ENCODE peak calls at places on chromosomes 3 and 15, in six cellular contexts. N is HepG2, V is SK-N-SH, C is H1, E is GM12878, O is K562. J is an unnamed sample.
A peak's percentile ranks its signal among the peaks of the same experiment; 100 is the strongest.

GRCh38 chr3:143720381-143720780 is 127.9 kb downstream of the SLC9A9 start:
- DNase-seq in N (no peak), V (no peak), C (no peak), E (no peak), O (no peak), J (no peak)

GRCh38 chr15:59274126-59274970 is 67.7 kb downstream of the LDHAL6B start:
- DNase-seq in N (no peak), V (no peak), C (no peak), E (no peak), O (no peak), J (peak; percentile 17)

GRCh38 chr3:28376424-28376823 is 27.8 kb upstream of the AZI2 start:
- DNase-seq in N (no peak), V (no peak), C (no peak), E (no peak), O (no peak), J (no peak)

GRCh38 chr3:99332726-99333125 is 305.7 kb upstream of the COL8A1 start:
- DNase-seq in N (no peak), V (no peak), C (no peak), E (no peak), O (no peak), J (no peak)

GRCh38 chr3:185328324-185329004 is 34.5 kb upstream of the MAP3K13 start:
- DNase-seq in N (peak; percentile 94), V (no peak), C (no peak), E (no peak), O (no peak), J (no peak)

GRCh38 chr3:179750720-179751328 is 98.0 kb downstream of the USP13 start:
- DNase-seq in N (peak; percentile 17), V (peak; percentile 49), C (no peak), E (no peak), O (no peak), J (peak; percentile 18)

GRCh38 chr3:57923101-57923500 is 85.1 kb upstream of the FLNB start:
- DNase-seq in N (no peak), V (no peak), C (no peak), E (no peak), O (no peak), J (no peak)

GRCh38 chr3:95971573-95971972 is 842.8 kb upstream of the EPHA6 start:
- DNase-seq in N (no peak), V (no peak), C (no peak), E (no peak), O (no peak), J (no peak)

GRCh38 chr3:107992976-107993684 is 97.7 kb downstream of the CD47 start:
- DNase-seq in N (no peak), V (no peak), C (no peak), E (no peak), O (no peak), J (no peak)

GRCh38 chr3:31371464-31371863 is 161.3 kb upstream of the STT3B start:
- DNase-seq in N (no peak), V (no peak), C (no peak), E (no peak), O (no peak), J (no peak)

GRCh38 chr15:66036859-66037258 is 167.6 kb downstream of the RAB11A start:
- DNase-seq in N (no peak), V (peak; percentile 51), C (no peak), E (no peak), O (no peak), J (no peak)

GRCh38 chr15:101123222-101123910 is 128.5 kb downstream of the CHSY1 start:
- DNase-seq in N (no peak), V (no peak), C (no peak), E (no peak), O (no peak), J (no peak)

GRCh38 chr15:57881361-57881760 is 174.8 kb downstream of the POLR2M start:
- DNase-seq in N (no peak), V (no peak), C (no peak), E (no peak), O (no peak), J (no peak)

GRCh38 chr3:150410311-150411105 is 2.4 kb downstream of the TSC22D2 start:
- DNase-seq in N (no peak), V (peak; percentile 39), C (no peak), E (no peak), O (peak; percentile 13), J (peak; percentile 48)

GRCh38 chr15:69992326-69992725 is 105.4 kb downstream of the TLE3 start:
- DNase-seq in N (no peak), V (no peak), C (no peak), E (no peak), O (no peak), J (no peak)

GRCh38 chr3:13579089-13579488 is 30.2 kb downstream of the FBLN2 start:
- DNase-seq in N (no peak), V (no peak), C (no peak), E (no peak), O (no peak), J (no peak)

GRCh38 chr3:30481241-30481640 is 125.2 kb upstream of the TGFBR2 start:
- DNase-seq in N (no peak), V (no peak), C (no peak), E (no peak), O (no peak), J (no peak)

GRCh38 chr3:16866447-16867025 is 18.2 kb upstream of the PLCL2 start:
- DNase-seq in N (no peak), V (no peak), C (no peak), E (no peak), O (no peak), J (peak; percentile 85)

GRCh38 chr3:152768478-152768877 is 66.5 kb upstream of the P2RY1 start:
- DNase-seq in N (no peak), V (no peak), C (no peak), E (no peak), O (no peak), J (no peak)

GRCh38 chr3:3801510-3801841 is 2.2 kb downstream of the LRRN1 start:
- DNase-seq in N (no peak), V (no peak), C (no peak), E (no peak), O (no peak), J (no peak)

GRCh38 chr3:3806856-3807255 is 7.6 kb downstream of the LRRN1 start:
- DNase-seq in N (no peak), V (no peak), C (no peak), E (no peak), O (no peak), J (no peak)

GRCh38 chr3:3802021-3802420 is 2.8 kb downstream of the LRRN1 start:
- DNase-seq in N (no peak), V (no peak), C (no peak), E (no peak), O (no peak), J (no peak)

GRCh38 chr3:3800685-3801509 is 1.7 kb downstream of the LRRN1 start:
- DNase-seq in N (no peak), V (peak; percentile 61), C (peak; percentile 58), E (no peak), O (no peak), J (no peak)

GRCh38 chr3:3806092-3806491 is 6.9 kb downstream of the LRRN1 start:
- DNase-seq in N (no peak), V (no peak), C (no peak), E (no peak), O (no peak), J (no peak)
- TF ChIP-seq GABPA in N (no peak), V (no peak), C (no peak), E (no peak), O (no peak), J (no peak)

GRCh38 chr15:75025102-75025501 is 1.7 kb downstream of the PPCDC start:
- DNase-seq in N (no peak), V (no peak), C (no peak), E (no peak), O (no peak), J (peak; percentile 48)

GRCh38 chr15:75028991-75029377 is 5.6 kb downstream of the PPCDC start:
- DNase-seq in N (no peak), V (no peak), C (no peak), E (no peak), O (no peak), J (no peak)

GRCh38 chr15:75029378-75030022 is 6.1 kb downstream of the PPCDC start:
- DNase-seq in N (peak; percentile 66), V (peak; percentile 87), C (peak; percentile 98), E (no peak), O (peak; percentile 82), J (peak; percentile 93)

GRCh38 chr15:75025548-75026260 is 2.3 kb downstream of the PPCDC start:
- DNase-seq in N (no peak), V (no peak), C (no peak), E (no peak), O (no peak), J (no peak)

DNA sequence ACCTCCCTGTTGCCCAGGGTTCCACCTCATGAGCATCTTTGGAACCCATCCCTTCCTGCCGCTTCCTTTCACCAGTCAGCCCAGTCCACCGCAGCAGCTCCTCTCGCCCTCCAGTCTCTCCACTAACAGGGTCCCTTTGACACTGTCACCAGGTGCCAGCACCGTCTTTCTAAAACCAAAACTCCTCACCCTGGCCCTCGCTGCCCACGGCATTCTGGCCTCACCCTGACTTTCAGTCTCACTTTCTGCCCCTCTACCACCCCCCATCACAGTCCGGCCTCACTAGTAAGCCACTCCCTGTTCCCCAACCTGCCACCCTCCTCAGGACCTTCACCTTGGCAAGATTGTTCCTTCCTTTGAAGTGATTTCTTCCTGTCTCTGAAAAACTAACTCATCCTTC is 4.2 kb downstream of the PPCDC start:
- DNase-seq in N (no peak), V (no peak), C (no peak), E (no peak), O (no peak), J (no peak)
- TF ChIP-seq GABPA in N (no peak), V (no peak), C (no peak), E (no peak), O (no peak), J (no peak)

DNA sequence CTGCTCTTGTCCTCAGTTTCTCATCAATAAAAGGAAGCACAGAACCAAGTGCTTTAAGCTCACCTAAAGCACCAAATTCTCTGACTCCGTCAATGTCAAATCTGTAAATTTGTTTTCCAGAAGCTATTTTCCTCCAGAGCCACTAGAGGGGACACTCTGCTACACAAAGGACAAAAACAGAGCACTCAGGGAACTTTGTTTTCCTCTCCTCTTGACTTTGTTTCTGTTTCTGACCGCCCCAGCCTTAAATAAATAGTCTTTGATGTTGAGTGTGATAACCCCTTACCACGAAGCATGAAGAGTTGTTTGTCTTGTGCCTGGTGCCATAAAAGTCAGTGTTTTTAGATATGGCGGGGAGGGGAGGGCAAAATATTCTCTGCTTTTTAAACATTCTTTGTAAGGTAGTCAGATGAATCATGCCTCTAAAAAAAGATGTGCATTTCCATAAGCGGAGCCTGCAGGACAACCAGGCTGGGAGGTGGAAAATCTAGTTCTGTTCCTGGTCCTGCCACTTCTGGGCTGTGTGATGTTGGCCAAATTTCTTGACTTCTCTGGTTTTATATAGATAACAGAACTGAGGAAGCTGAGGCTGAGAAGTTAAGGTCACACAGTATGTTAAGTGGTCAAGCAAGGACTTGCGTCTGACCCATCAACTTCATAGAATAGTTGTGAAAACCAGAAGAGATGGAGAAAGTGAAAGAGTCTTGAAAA is 7.3 kb upstream of the ZBTB38 start:
- DNase-seq in N (peak; percentile 98), V (peak; percentile 70), C (no peak), E (no peak), O (peak; percentile 50), J (no peak)
- TF ChIP-seq GABPA in N (peak; percentile 64), V (no peak), C (no peak), E (no peak), O (no peak), J (no peak)

DNA sequence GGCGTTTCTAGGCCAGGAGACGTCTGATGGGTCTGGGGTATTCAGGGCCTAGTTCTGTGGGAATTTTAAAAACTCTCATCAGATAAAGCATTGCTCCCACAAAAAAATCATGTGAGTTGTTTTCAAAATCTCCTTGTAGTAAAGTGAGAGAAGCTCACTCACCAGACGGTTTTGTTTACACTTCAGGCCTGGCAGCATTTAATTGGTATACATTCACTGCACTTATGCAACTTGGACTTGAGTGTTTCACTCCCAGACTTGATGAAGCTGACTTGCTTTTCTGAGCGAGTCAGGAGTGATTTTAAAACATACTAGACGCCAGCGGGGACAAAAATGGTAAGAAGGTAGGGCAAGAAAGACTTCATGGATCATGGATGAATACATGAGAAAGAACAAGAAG is 75.2 kb downstream of the SLCO3A1 start:
- DNase-seq in N (no peak), V (no peak), C (no peak), E (no peak), O (no peak), J (no peak)
- TF ChIP-seq GABPA in N (no peak), V (no peak), C (no peak), E (no peak), O (no peak), J (no peak)